ENCODE peak calls at places on chromosomes 4 and X, in six cellular contexts. V, P, Q, I, L and K are unnamed samples. For H3K36me3, the result is how much of the 10 kb centered on the place peaks cover.

GRCh38 chr4:119623025-119623424 is 5.6 kb downstream of the PDE5A start:
- DNase-seq in V (no peak), P (peak), Q (no peak), I (no peak), L (no peak), K (no peak)

GRCh38 chr4:99705891-99706290 is 48.3 kb upstream of the C4orf54 start:
- DNase-seq in V (no peak), P (no peak), Q (no peak), I (no peak), L (no peak), K (no peak)

GRCh38 chrX:125262836-125263235 is 56.8 kb upstream of the TEX13C start:
- DNase-seq in V (no peak), P (no peak), Q (no peak), I (no peak), L (no peak), K (no peak)

GRCh38 chr4:2373532-2373931 is 44.9 kb downstream of the ZFYVE28 start:
- DNase-seq in V (no peak), P (no peak), Q (no peak), I (no peak), L (no peak), K (no peak)

GRCh38 chr4:37767546-37767945 is 58.9 kb upstream of the PGM2 start:
- DNase-seq in V (no peak), P (peak), Q (no peak), I (no peak), L (no peak), K (no peak)

GRCh38 chr4:2570551-2571222 is 34.2 kb downstream of the FAM193A start:
- DNase-seq in V (no peak), P (no peak), Q (no peak), I (no peak), L (no peak), K (no peak)

GRCh38 chr4:150974251-150974640 is 40.8 kb downstream of the LRBA start:
- DNase-seq in V (no peak), P (no peak), Q (no peak), I (no peak), L (no peak), K (no peak)

GRCh38 chrX:110178179-110178865 is 139.6 kb downstream of the AMMECR1 start:
- DNase-seq in V (no peak), P (no peak), Q (no peak), I (no peak), L (no peak), K (no peak)

GRCh38 chrX:140507982-140508305 is 3.1 kb upstream of the SOX3 start:
- DNase-seq in V (peak), P (no peak), Q (peak), I (no peak), L (peak), K (no peak)

GRCh38 chr4:24104173-24104572 is 214.3 kb upstream of the PPARGC1A start:
- DNase-seq in V (no peak), P (peak), Q (peak), I (peak), L (no peak), K (peak)

GRCh38 chr4:123676550-123677229 is 280.1 kb downstream of the SPRY1 start:
- DNase-seq in V (no peak), P (no peak), Q (peak), I (no peak), L (no peak), K (no peak)

GRCh38 chr4:186192068-186192751 is 843 bp downstream of the CYP4V2 start:
- DNase-seq in V (peak), P (peak), Q (peak), I (peak), L (peak), K (peak)

GRCh38 chrX:75155454-75155829 is 641 bp downstream of the ABCB7 start:
- DNase-seq in V (no peak), P (peak), Q (peak), I (peak), L (no peak), K (peak)

GRCh38 chr4:154944996-154945395 is 163.9 kb downstream of the RBM46 start:
- DNase-seq in V (no peak), P (no peak), Q (no peak), I (no peak), L (no peak), K (no peak)

GRCh38 chr4:99723555-99724450 is 66.2 kb upstream of the C4orf54 start:
- DNase-seq in V (no peak), P (peak), Q (peak), I (peak), L (no peak), K (peak)

GRCh38 chrX:18348047-18348446 is 6.4 kb downstream of the SCML2 start:
- DNase-seq in V (no peak), P (no peak), Q (peak), I (no peak), L (no peak), K (peak)

GRCh38 chr4:86498560-86499166 is 95.5 kb upstream of the PTPN13 start:
- DNase-seq in V (no peak), P (peak), Q (peak), I (peak), L (no peak), K (peak)

GRCh38 chr4:140704964-140705363 is 51.2 kb downstream of the TBC1D9 start:
- DNase-seq in V (no peak), P (no peak), Q (no peak), I (no peak), L (no peak), K (no peak)

GRCh38 chr4:85398276-85398675 is 76.7 kb upstream of the ARHGAP24 start:
- DNase-seq in V (no peak), P (no peak), Q (peak), I (peak), L (no peak), K (peak)

GRCh38 chr4:41747230-41748055 is 1.1 kb downstream of the PHOX2B start:
- DNase-seq in V (peak), P (no peak), Q (peak), I (no peak), L (peak), K (no peak)

GRCh38 chrX:39258331-39258730 is 457.1 kb downstream of the MID1IP1 start:
- DNase-seq in V (no peak), P (no peak), Q (peak), I (peak), L (no peak), K (no peak)

GRCh38 chrX:7225338-7225737 is 77.4 kb upstream of the PUDP start:
- DNase-seq in V (no peak), P (no peak), Q (no peak), I (no peak), L (no peak), K (no peak)

GRCh38 chrX:53268173-53268572 is 13.2 kb downstream of the IQSEC2 start:
- DNase-seq in V (no peak), P (no peak), Q (no peak), I (no peak), L (no peak), K (no peak)

GRCh38 chrX:53263597-53264094 is 17.7 kb downstream of the IQSEC2 start:
- DNase-seq in V (no peak), P (peak), Q (peak), I (peak), L (no peak), K (peak)

GRCh38 chrX:53266914-53267313 is 14.5 kb downstream of the IQSEC2 start:
- DNase-seq in V (no peak), P (no peak), Q (no peak), I (no peak), L (no peak), K (no peak)

GRCh38 chrX:53265771-53266170 is 15.6 kb downstream of the IQSEC2 start:
- DNase-seq in V (no peak), P (peak), Q (no peak), I (peak), L (no peak), K (peak)

GRCh38 chrX:53266175-53266574 is 15.2 kb downstream of the IQSEC2 start:
- DNase-seq in V (no peak), P (no peak), Q (no peak), I (no peak), L (no peak), K (no peak)
- H3K9ac ChIP-seq in V (no peak), P (no peak), Q (no peak), I (no peak), L (no peak), K (peak)

GRCh38 chr4:88415982-88416381 is 37.3 kb downstream of the HERC6 start:
- DNase-seq in V (no peak), P (no peak), Q (no peak), I (peak), L (no peak), K (no peak)
- H3K36me3 ChIP-seq in V (under half), P (under half), Q (under half), I (under half), L (under half), K (under half)

GRCh38 chrX:30791296-30792278 is 97.5 kb downstream of the TAB3 start:
- DNase-seq in V (no peak), P (no peak), Q (no peak), I (no peak), L (no peak), K (no peak)
- H3K23ac ChIP-seq in V (no peak), P (no peak), Q (no peak), I (no peak), L (no peak), K (no peak)

GRCh38 chr4:74490736-74491135 is 45.8 kb downstream of the AREG start:
- DNase-seq in V (no peak), P (no peak), Q (no peak), I (no peak), L (no peak), K (no peak)

GRCh38 chr4:74487771-74488170 is 42.8 kb downstream of the AREG start:
- DNase-seq in V (no peak), P (no peak), Q (no peak), I (no peak), L (no peak), K (no peak)

GRCh38 chr4:74481891-74482609 is 37.1 kb downstream of the AREG start:
- DNase-seq in V (no peak), P (no peak), Q (no peak), I (peak), L (no peak), K (no peak)

GRCh38 chr4:74483226-74483911 is 38.4 kb downstream of the AREG start:
- DNase-seq in V (no peak), P (no peak), Q (no peak), I (peak), L (no peak), K (no peak)

DNA sequence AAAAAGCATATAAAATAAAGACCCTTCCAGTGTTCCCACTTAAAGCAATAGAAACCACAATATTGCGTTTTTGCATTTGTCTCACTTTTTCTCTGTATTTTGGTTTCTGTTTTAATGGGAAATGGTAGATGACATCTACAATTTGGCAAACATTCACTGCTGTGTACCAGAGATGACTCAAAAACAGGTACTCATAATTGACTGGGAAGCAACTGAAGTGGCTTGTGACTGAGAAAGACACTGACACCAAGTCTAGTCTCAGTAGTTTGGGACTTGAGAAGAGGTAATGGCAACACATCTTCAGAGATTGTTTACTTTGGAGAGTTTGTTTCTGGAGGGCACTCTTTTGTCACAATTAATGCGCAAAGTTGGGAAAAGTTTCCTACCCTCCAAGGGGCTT is 42.0 kb downstream of the AREG start:
- DNase-seq in V (no peak), P (no peak), Q (no peak), I (no peak), L (no peak), K (no peak)
- H3K9ac ChIP-seq in V (no peak), P (no peak), Q (no peak), I (no peak), L (no peak), K (no peak)

GRCh38 chr4:17580969-17581368 is 4.0 kb downstream of the LAP3 start:
- DNase-seq in V (no peak), P (peak), Q (no peak), I (no peak), L (no peak), K (no peak)
- H3K36me3 ChIP-seq in V (under half), P (under half), Q (under half), I (under half), L (under half), K (under half)